ENCODE peak calls at places on chromosomes 5 and 9, in nine cellular contexts. T is thyroid gland, R is HCT116, J is heart left ventricle, S is uterus, B is GM12878, N is Peyer's patch, M is vagina, P is spleen. O is an unnamed sample.

GRCh38 chr9:82988488-82988887 is 74.5 kb downstream of the RASEF start:
- DNase-seq in T (no peak), B (no peak), J (no peak), P (no peak), M (no peak), N (no peak), R (no peak), S (no peak), O (no peak)

GRCh38 chr5:146291421-146292074 is 47.1 kb upstream of the POU4F3 start:
- DNase-seq in J (no peak), S (no peak), P (no peak), M (no peak), N (no peak), B (no peak), T (no peak), R (peak; percentile 23), O (no peak)

GRCh38 chr5:154481584-154482381 is 3.8 kb upstream of the HAND1 start:
- DNase-seq in T (no peak), S (no peak), R (no peak), B (no peak), P (no peak), N (no peak), J (no peak), M (no peak), O (no peak)

GRCh38 chr5:176818391-176819098 is 8.2 kb downstream of the UNC5A start:
- DNase-seq in N (no peak), S (no peak), J (peak; percentile 4), M (no peak), P (no peak), R (peak; percentile 40), T (no peak), B (peak; percentile 34), O (no peak)

GRCh38 chr5:132776077-132776931 is 735 bp downstream of the SEPTIN8 start:
- DNase-seq in N (no peak), T (peak; percentile 50), M (no peak), S (peak; percentile 41), R (no peak), P (no peak), J (peak; percentile 59), B (no peak), O (no peak)

GRCh38 chr9:93244510-93245436 is 60.8 kb downstream of the WNK2 start:
- DNase-seq in P (no peak), S (no peak), R (no peak), T (no peak), N (no peak), J (no peak), M (no peak), B (no peak), O (no peak)

GRCh38 chr5:171907731-171908343 is 98.6 kb downstream of the FBXW11 start:
- DNase-seq in B (no peak), J (no peak), S (peak; percentile 35), R (peak; percentile 37), N (no peak), P (no peak), M (no peak), T (peak; percentile 48), O (no peak)

GRCh38 chr9:132372177-132373095 is 17.6 kb upstream of the SETX start:
- DNase-seq in B (no peak), P (peak; percentile 81), N (peak; percentile 60), T (peak; percentile 21), M (no peak), J (peak; percentile 67), R (no peak), S (no peak), O (peak; percentile 55)

GRCh38 chr5:136484808-136485207 is 119.5 kb upstream of the TRPC7 start:
- DNase-seq in T (no peak), P (no peak), N (no peak), M (no peak), R (no peak), B (no peak), J (no peak), S (no peak), O (no peak)

GRCh38 chr9:128448746-128449145 is 7.1 kb upstream of the ODF2 start:
- DNase-seq in J (no peak), P (no peak), M (no peak), S (no peak), N (no peak), T (no peak), B (no peak), R (no peak), O (no peak)

GRCh38 chr9:69453746-69454145 is 128.7 kb downstream of the ENTREP1 start:
- DNase-seq in T (no peak), J (no peak), N (no peak), R (no peak), P (no peak), S (no peak), B (no peak), M (no peak), O (no peak)

GRCh38 chr5:60402161-60402785 is 297.7 kb downstream of the DEPDC1B start:
- DNase-seq in J (no peak), T (peak; percentile 78), R (no peak), B (no peak), N (no peak), S (no peak), P (no peak), M (no peak), O (no peak)

GRCh38 chr9:92655896-92656536 is 13.9 kb downstream of the IPPK start:
- DNase-seq in R (no peak), M (no peak), S (no peak), N (no peak), J (no peak), B (no peak), T (no peak), P (peak; percentile 41), O (no peak)

GRCh38 chr5:56172225-56172624 is 60.9 kb downstream of the ANKRD55 start:
- DNase-seq in N (no peak), J (no peak), M (no peak), T (no peak), B (no peak), P (no peak), R (no peak), S (no peak), O (no peak)

GRCh38 chr5:155085282-155085990 is 71.9 kb downstream of the KIF4B start:
- DNase-seq in S (no peak), B (no peak), P (no peak), R (no peak), T (peak; percentile 5), J (no peak), M (no peak), N (no peak), O (no peak)

GRCh38 chr5:36158144-36158543 is 6.2 kb downstream of the SKP2 start:
- DNase-seq in R (no peak), J (no peak), P (no peak), N (no peak), B (no peak), M (no peak), T (no peak), S (no peak), O (no peak)

GRCh38 chr9:6715755-6716643 is 41.8 kb upstream of the KDM4C start:
- DNase-seq in R (peak; percentile 56), T (peak; percentile 77), N (peak; percentile 85), J (peak; percentile 58), P (peak; percentile 88), M (no peak), S (peak; percentile 20), B (peak; percentile 76), O (no peak)

GRCh38 chr9:35370241-35370640 is 119.7 kb upstream of the RUSC2 start:
- DNase-seq in T (no peak), M (no peak), R (no peak), J (no peak), B (no peak), P (no peak), N (no peak), S (no peak), O (no peak)

GRCh38 chr9:34686231-34686630 is 4.8 kb downstream of the CCL19 start:
- DNase-seq in J (no peak), S (no peak), P (no peak), B (no peak), R (no peak), M (no peak), N (no peak), T (peak; percentile 12), O (peak; percentile 19)

GRCh38 chr9:137422668-137423000 is 328 bp downstream of the EXD3 start:
- DNase-seq in S (no peak), B (no peak), M (no peak), P (peak; percentile 88), R (no peak), J (peak; percentile 66), N (no peak), T (no peak), O (no peak)

GRCh38 chr5:133612021-133612860 is at the start of gene FSTL4:
- DNase-seq in P (peak; percentile 82), S (no peak), T (peak; percentile 39), R (no peak), B (no peak), N (no peak), J (no peak), M (no peak), O (no peak)

GRCh38 chr9:19690128-19690527 is 98.7 kb downstream of the SLC24A2 start:
- DNase-seq in M (no peak), J (no peak), S (no peak), B (no peak), T (no peak), N (no peak), P (no peak), R (no peak), O (no peak)
- TF ChIP-seq POLR2A in M (no peak), J (no peak), S (no peak), B (no peak), T (no peak), N (no peak), P (no peak), R (no peak), O (no peak)

GRCh38 chr9:20356392-20357206 is 265.7 kb downstream of the MLLT3 start:
- DNase-seq in S (peak; percentile 61), B (peak; percentile 36), J (peak; percentile 70), P (no peak), M (no peak), T (peak; percentile 85), N (peak; percentile 19), R (peak; percentile 43), O (peak; percentile 59)
- TF ChIP-seq CTCF in S (peak; percentile 66), B (peak; percentile 68), J (peak; percentile 56), P (peak; percentile 47), M (peak; percentile 46), T (no peak), N (no peak), R (peak; percentile 62), O (peak; percentile 46)

GRCh38 chr9:133971121-133971951 is 20.8 kb downstream of the VAV2 start:
- DNase-seq in R (no peak), N (peak; percentile 57), S (no peak), M (no peak), J (peak; percentile 19), T (no peak), P (peak; percentile 61), B (no peak), O (no peak)
- H3K4me1 ChIP-seq in R (no peaks in the 10 kb centered on the region), N (peaks cover 45% of the 10 kb centered on the region), S (peaks cover 11% of the 10 kb centered on the region), M (peaks cover 21% of the 10 kb centered on the region), J (no peaks in the 10 kb centered on the region), T (no peaks in the 10 kb centered on the region), P (peaks cover 73% of the 10 kb centered on the region), B (peaks cover 43% of the 10 kb centered on the region), O (peaks cover 30% of the 10 kb centered on the region)

DNA sequence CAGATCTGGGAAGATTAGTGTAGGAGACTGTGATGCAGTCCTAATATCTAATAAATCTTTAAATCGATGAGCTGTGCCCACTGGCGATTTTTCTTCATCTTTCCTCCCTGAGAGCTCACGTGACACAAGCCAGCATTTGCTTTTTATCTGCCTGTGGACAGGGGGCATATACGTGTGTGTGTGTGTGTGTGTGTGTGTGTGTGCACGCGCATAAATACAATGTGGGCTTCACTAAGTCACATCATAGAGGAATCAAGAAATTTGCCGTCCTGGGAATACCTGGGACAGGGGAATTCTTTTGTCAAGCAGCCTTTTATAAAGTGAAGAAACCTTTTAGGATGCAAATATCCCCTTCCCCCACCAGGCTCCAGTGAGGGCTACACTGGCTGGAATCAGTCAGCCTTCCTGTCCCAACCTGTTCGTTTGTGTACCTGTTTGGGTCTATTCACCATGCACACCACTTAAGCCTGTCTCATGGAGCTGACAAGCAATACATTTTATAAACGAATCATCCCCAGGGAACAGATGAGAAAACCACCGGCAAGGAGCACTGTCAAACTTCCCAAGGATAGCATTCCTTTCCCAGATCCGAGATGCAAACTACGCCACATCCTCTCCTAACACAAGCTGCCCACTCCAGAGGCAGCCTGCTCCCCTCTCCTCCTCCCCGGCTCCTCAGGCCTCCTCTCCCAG is 2.7 kb downstream of the EPB41L4B start:
- DNase-seq in P (no peak), S (no peak), J (no peak), R (no peak), B (no peak), T (peak; percentile 56), N (no peak), M (no peak), O (no peak)
- TF ChIP-seq POLR2A in P (no peak), S (no peak), J (no peak), R (no peak), B (no peak), T (peak; percentile 11), N (no peak), M (no peak), O (no peak)